ENCODE peak calls at places on chromosomes 3 and 15, in ten cellular contexts. Z, N, X, B, Q, D, W, H, E and S are unnamed samples.

GRCh38 chr3:177932750-177933660 is 603.2 kb upstream of the KCNMB2 start:
- DNase-seq in Z (no peak), N (peak), X (no peak), B (no peak), Q (no peak), D (no peak), W (no peak), H (no peak), E (no peak), S (no peak)

GRCh38 chr3:28576590-28577220 is 228.1 kb upstream of the AZI2 start:
- DNase-seq in Z (no peak), N (no peak), X (no peak), B (no peak), Q (no peak), D (no peak), W (no peak), H (no peak), E (no peak), S (no peak)

GRCh38 chr15:63196846-63197245 is 7.4 kb downstream of the RAB8B start:
- DNase-seq in Z (no peak), N (no peak), X (no peak), B (no peak), Q (no peak), D (no peak), W (no peak), H (no peak), E (no peak), S (no peak)

GRCh38 chr15:85849946-85850345 is 55.2 kb upstream of the KLHL25 start:
- DNase-seq in Z (no peak), N (no peak), X (no peak), B (no peak), Q (no peak), D (no peak), W (no peak), H (no peak), E (no peak), S (no peak)

GRCh38 chr3:30476373-30477082 is 129.9 kb upstream of the TGFBR2 start:
- DNase-seq in Z (no peak), N (peak), X (peak), B (no peak), Q (peak), D (no peak), W (no peak), H (peak), E (no peak), S (no peak)

GRCh38 chr15:67066041-67067021 is 929 bp downstream of the SMAD3 start:
- DNase-seq in Z (no peak), N (no peak), X (no peak), B (peak), Q (no peak), D (peak), W (no peak), H (no peak), E (no peak), S (no peak)

GRCh38 chr15:40330368-40330836 is 6.9 kb downstream of the INAFM2 start:
- DNase-seq in Z (peak), N (peak), X (peak), B (peak), Q (no peak), D (no peak), W (no peak), H (no peak), E (peak), S (no peak)

GRCh38 chr15:66662522-66662921 is 39.5 kb upstream of the SMAD6 start:
- DNase-seq in Z (no peak), N (no peak), X (no peak), B (no peak), Q (no peak), D (no peak), W (no peak), H (no peak), E (no peak), S (no peak)

GRCh38 chr15:67762610-67763368 is 62.5 kb upstream of the SKOR1 start:
- DNase-seq in Z (no peak), N (no peak), X (no peak), B (no peak), Q (no peak), D (peak), W (no peak), H (no peak), E (no peak), S (no peak)

GRCh38 chr3:54746722-54747121 is 181.1 kb downstream of the LRTM1 start:
- DNase-seq in Z (no peak), N (peak), X (no peak), B (no peak), Q (no peak), D (no peak), W (no peak), H (no peak), E (no peak), S (no peak)

GRCh38 chr3:100007313-100007712 is 107.0 kb downstream of the FILIP1L start:
- DNase-seq in Z (no peak), N (no peak), X (no peak), B (no peak), Q (no peak), D (no peak), W (no peak), H (no peak), E (no peak), S (no peak)

GRCh38 chr3:190175490-190175889 is 54.8 kb upstream of the P3H2 start:
- DNase-seq in Z (no peak), N (peak), X (no peak), B (no peak), Q (no peak), D (no peak), W (no peak), H (no peak), E (no peak), S (no peak)

GRCh38 chr3:10703875-10704274 is 112.2 kb upstream of the SLC6A11 start:
- DNase-seq in Z (no peak), N (peak), X (no peak), B (no peak), Q (peak), D (peak), W (no peak), H (peak), E (no peak), S (no peak)

GRCh38 chr3:117278424-117279190 is 569.0 kb downstream of the TUSC7 start:
- DNase-seq in Z (no peak), N (peak), X (peak), B (no peak), Q (peak), D (no peak), W (no peak), H (peak), E (no peak), S (no peak)

GRCh38 chr3:160343132-160343531 is 55.9 kb downstream of the IFT80 start:
- DNase-seq in Z (no peak), N (peak), X (peak), B (no peak), Q (peak), D (peak), W (no peak), H (no peak), E (no peak), S (no peak)

GRCh38 chr15:51117270-51117669 is 22.6 kb upstream of the TNFAIP8L3 start:
- DNase-seq in Z (no peak), N (peak), X (no peak), B (no peak), Q (no peak), D (no peak), W (no peak), H (no peak), E (no peak), S (no peak)

GRCh38 chr3:40505599-40506462 is at the start of gene ZNF620:
- DNase-seq in Z (peak), N (peak), X (peak), B (peak), Q (peak), D (peak), W (peak), H (peak), E (peak), S (peak)

GRCh38 chr3:150454622-150455021 is 46.5 kb downstream of the TSC22D2 start:
- DNase-seq in Z (no peak), N (no peak), X (no peak), B (no peak), Q (no peak), D (no peak), W (no peak), H (no peak), E (no peak), S (no peak)

GRCh38 chr15:37166402-37166801 is 66.1 kb upstream of the MEIS2 start:
- DNase-seq in Z (no peak), N (no peak), X (no peak), B (no peak), Q (no peak), D (no peak), W (no peak), H (no peak), E (no peak), S (no peak)

GRCh38 chr15:75884041-75884440 is 19.6 kb upstream of the FBXO22 start:
- DNase-seq in Z (no peak), N (peak), X (no peak), B (no peak), Q (no peak), D (no peak), W (no peak), H (no peak), E (no peak), S (no peak)
- H3K27ac ChIP-seq in Z (no peak), N (no peak), X (no peak), B (no peak), Q (no peak), D (no peak), W (no peak), H (no peak), E (no peak), S (no peak)

DNA sequence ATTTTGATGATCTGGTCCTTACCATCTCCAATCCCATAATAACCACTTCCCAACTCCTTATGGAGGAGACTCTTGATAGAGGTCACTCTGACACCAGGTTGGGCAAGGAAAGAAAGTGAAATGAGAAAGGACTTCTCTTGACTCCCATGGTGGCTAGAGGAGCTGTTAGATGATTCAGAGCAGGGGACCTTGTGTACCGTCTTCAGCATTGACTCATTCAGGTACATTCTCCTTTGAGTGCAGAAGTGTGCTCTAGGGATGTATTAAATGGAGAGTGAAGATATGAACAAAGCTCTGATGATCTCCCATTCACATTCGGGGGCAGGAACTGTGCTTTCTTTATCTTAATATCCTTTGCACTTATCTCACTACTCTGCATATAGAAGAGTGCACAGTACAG is 46.3 kb upstream of the GAP43 start:
- DNase-seq in Z (no peak), N (no peak), X (no peak), B (no peak), Q (no peak), D (no peak), W (no peak), H (no peak), E (no peak), S (no peak)
- H3K27ac ChIP-seq in Z (no peak), N (no peak), X (no peak), B (no peak), Q (no peak), D (no peak), W (peak), H (no peak), E (no peak), S (no peak)

GRCh38 chr3:134663646-134664456 is 13.0 kb upstream of the KY start:
- DNase-seq in Z (no peak), N (peak), X (no peak), B (no peak), Q (no peak), D (no peak), W (peak), H (no peak), E (no peak), S (no peak)
- H3K27ac ChIP-seq in Z (no peak), N (no peak), X (no peak), B (no peak), Q (no peak), D (no peak), W (peak), H (no peak), E (peak), S (no peak)

GRCh38 chr3:173058229-173058628 is 82.8 kb downstream of the SPATA16 start:
- DNase-seq in Z (no peak), N (no peak), X (no peak), B (no peak), Q (no peak), D (no peak), W (no peak), H (no peak), E (no peak), S (no peak)

DNA sequence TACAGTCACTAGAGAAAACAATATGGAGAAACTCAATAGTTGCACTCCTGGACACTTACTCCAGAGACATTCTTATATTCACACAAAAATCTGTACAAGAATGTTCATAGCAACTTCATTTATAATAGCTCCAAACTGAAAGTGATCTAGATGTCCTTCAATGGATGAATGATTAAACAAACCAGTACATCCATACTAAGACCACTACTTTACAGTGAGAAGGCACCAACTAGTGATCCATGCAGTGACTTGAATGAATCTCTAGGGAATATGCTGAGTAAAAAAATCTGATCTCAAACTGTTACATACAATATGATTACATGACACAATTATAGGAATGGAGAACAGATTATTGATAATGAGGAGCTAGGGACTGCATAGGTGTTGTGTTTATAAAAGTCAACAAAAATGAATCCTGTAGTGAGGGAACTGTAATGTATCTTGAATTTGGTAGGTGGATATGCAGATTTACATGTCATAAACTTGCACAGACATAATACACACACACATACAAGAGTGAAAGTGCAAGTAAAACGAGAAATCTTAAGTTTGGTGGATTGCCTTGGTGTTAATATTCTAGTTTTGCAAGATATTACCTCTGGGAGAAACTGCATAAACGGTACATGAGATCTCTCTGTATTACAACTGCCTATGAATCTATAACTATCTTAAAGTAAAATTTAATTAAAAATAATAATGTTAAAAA is 85.7 kb downstream of the SPATA16 start:
- DNase-seq in Z (no peak), N (no peak), X (no peak), B (no peak), Q (no peak), D (no peak), W (no peak), H (no peak), E (no peak), S (no peak)
- H3K27ac ChIP-seq in Z (no peak), N (no peak), X (no peak), B (no peak), Q (no peak), D (no peak), W (no peak), H (no peak), E (no peak), S (no peak)

GRCh38 chr3:183372911-183373310 is 55.5 kb downstream of the MCF2L2 start:
- DNase-seq in Z (no peak), N (no peak), X (no peak), B (no peak), Q (no peak), D (no peak), W (no peak), H (no peak), E (no peak), S (no peak)
- H3K27ac ChIP-seq in Z (no peak), N (no peak), X (no peak), B (no peak), Q (no peak), D (no peak), W (no peak), H (no peak), E (no peak), S (no peak)